ENCODE peak calls at places on chromosome 17, in five cellular contexts. M is GM18507, C is T1000, V is H7, L is activated T-cell treated with anti-CD3 and anti-CD28 coated beads for 4 hours. O is an unnamed sample.

GRCh38 chr17:17528696-17529652 is 32.8 kb upstream of the RASD1 start:
- DNase-seq in M (no peak), L (no peak), C (no peak), V (no peak), O (no peak)

GRCh38 chr17:78997231-78997741 is 12.3 kb downstream of the CANT1 start:
- DNase-seq in V (no peak), M (no peak), L (no peak), C (no peak), O (no peak)

GRCh38 chr17:969767-970387 is 9.7 kb downstream of the NXN start:
- DNase-seq in M (no peak), C (no peak), V (peak; percentile 62), L (no peak), O (peak; percentile 65)

GRCh38 chr17:75737133-75737962 is 16.1 kb downstream of the ITGB4 start:
- DNase-seq in V (peak; percentile 63), C (no peak), L (no peak), M (no peak), O (no peak)

GRCh38 chr17:81004336-81005015 is 12.8 kb downstream of the CHMP6 start:
- DNase-seq in V (peak; percentile 70), L (peak; percentile 25), C (no peak), M (no peak), O (peak; percentile 42)

GRCh38 chr17:80527016-80527645 is 17.5 kb upstream of the RPTOR start:
- DNase-seq in M (no peak), C (no peak), L (no peak), V (peak; percentile 53), O (peak; percentile 17)

GRCh38 chr17:60510723-60511122 is 15.3 kb downstream of the APPBP2 start:
- DNase-seq in V (no peak), C (no peak), L (no peak), M (no peak), O (no peak)

GRCh38 chr17:5485270-5486205 is at the start of gene DERL2:
- DNase-seq in M (no peak), V (peak; percentile 80), L (peak; percentile 19), C (peak; percentile 59), O (peak; percentile 41)

GRCh38 chr17:58997756-58998553 is 108.7 kb downstream of the TRIM37 start:
- DNase-seq in C (no peak), V (no peak), M (no peak), L (no peak), O (peak; percentile 18)

GRCh38 chr17:30545024-30545423 is 67.8 kb downstream of the GOSR1 start:
- DNase-seq in L (no peak), C (no peak), M (no peak), V (no peak), O (no peak)

GRCh38 chr17:41492771-41493170 is 3.1 kb upstream of the KRT36 start:
- DNase-seq in C (no peak), V (no peak), L (no peak), M (no peak), O (peak; percentile 14)

GRCh38 chr17:72122002-72122310 is 1.1 kb downstream of the SOX9 start:
- DNase-seq in L (no peak), C (peak; percentile 45), M (no peak), V (no peak), O (peak; percentile 47)

GRCh38 chr17:50511058-50511457 is 2.8 kb downstream of the MYCBPAP start:
- DNase-seq in V (no peak), M (peak; percentile 70), C (no peak), L (no peak), O (peak; percentile 34)

GRCh38 chr17:58308985-58309917 is 19.3 kb downstream of the TSPOAP1 start:
- DNase-seq in V (peak; percentile 39), M (no peak), L (no peak), C (no peak), O (no peak)

GRCh38 chr17:35871415-35871814 is 2.7 kb upstream of the HEATR9 start:
- DNase-seq in C (no peak), M (no peak), V (peak; percentile 71), L (no peak), O (no peak)

GRCh38 chr17:38727661-38728220 is 2.4 kb upstream of the CISD3 start:
- DNase-seq in V (no peak), M (no peak), L (peak; percentile 70), C (no peak), O (no peak)

O was measured in adipocyte.